ENCODE peak calls at places on chromosomes 7 and 10, in five cellular contexts. E, S, K, G and A are unnamed samples. For H3K4me1, the result is how much of the 10 kb centered on the place peaks cover.

GRCh38 chr7:158952776-158953175 is 96.4 kb downstream of the DYNC2I1 start:
- DNase-seq in G (no peak), S (no peak), E (no peak), K (no peak), A (no peak)

GRCh38 chr10:32983333-32983909 is 25.4 kb upstream of the ITGB1 start:
- DNase-seq in K (no peak), G (no peak), S (no peak), E (peak), A (no peak)

GRCh38 chr7:12322287-12322902 is 81.3 kb downstream of the VWDE start:
- DNase-seq in E (no peak), K (peak), S (no peak), G (no peak), A (no peak)

GRCh38 chr10:30863516-30864210 is 168.0 kb downstream of the ZNF438 start:
- DNase-seq in E (no peak), K (no peak), S (no peak), G (no peak), A (no peak)

GRCh38 chr10:34959786-34960185 is 130.4 kb downstream of the CUL2 start:
- DNase-seq in G (peak), S (no peak), E (no peak), K (no peak), A (no peak)

GRCh38 chr7:137628211-137628610 is 218.6 kb downstream of the DGKI start:
- DNase-seq in E (no peak), K (no peak), G (no peak), S (no peak), A (no peak)

GRCh38 chr10:3773465-3774017 is 11.5 kb downstream of the KLF6 start:
- DNase-seq in E (no peak), S (no peak), G (no peak), K (no peak), A (no peak)

GRCh38 chr7:69349291-69349690 is 249.0 kb upstream of the AUTS2 start:
- DNase-seq in K (no peak), S (no peak), G (no peak), E (no peak), A (no peak)

GRCh38 chr7:5349437-5350173 is 66.9 kb downstream of the SLC29A4 start:
- DNase-seq in E (no peak), G (no peak), S (no peak), K (no peak), A (no peak)

GRCh38 chr10:74104480-74104879 is 46.1 kb downstream of the AP3M1 start:
- DNase-seq in E (no peak), K (no peak), S (no peak), G (no peak), A (no peak)

DNA sequence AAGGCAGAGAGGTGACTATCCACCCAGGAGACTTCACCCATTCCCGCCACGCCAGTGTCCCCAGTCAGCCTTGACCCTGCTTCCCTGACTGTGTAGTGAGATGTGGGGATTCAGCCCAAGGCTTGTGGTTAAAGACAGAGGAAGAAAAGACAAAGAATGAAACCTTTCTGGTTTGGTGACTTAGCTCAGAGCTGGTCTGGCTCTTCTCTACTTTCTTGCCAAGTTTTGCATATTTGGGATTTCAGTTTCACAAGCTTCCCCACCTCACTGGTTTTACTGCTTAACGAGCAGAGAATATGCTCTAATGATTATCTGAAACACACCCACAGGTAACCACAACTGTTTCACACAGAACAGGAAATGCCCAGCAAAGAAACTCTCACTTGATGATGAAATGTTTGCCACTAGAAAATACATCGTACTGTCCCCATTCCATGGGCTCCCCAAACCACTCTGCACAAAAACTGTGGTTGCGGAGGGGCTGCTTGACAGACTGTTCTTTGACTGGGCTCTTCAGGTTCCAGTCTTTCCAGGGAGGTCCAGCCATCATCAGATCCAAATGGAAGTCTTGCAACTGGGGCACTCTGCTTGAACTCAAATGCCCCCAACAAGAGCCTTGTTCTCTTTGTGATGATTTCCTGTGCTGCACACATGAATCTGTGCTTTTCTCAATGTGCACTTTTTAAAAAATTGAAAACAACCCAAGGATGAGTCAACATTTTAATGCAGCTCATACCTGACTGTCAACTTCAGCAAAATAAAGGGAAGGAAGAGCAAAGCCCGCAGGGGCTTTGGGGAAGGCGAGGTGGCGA is 95.5 kb downstream of the CTBP2 start:
- DNase-seq in E (no peak), S (peak), G (no peak), K (no peak), A (no peak)
- H3K4me1 ChIP-seq in E (under half), S (half or more), G (half or more), K (under half), A (half or more)

DNA sequence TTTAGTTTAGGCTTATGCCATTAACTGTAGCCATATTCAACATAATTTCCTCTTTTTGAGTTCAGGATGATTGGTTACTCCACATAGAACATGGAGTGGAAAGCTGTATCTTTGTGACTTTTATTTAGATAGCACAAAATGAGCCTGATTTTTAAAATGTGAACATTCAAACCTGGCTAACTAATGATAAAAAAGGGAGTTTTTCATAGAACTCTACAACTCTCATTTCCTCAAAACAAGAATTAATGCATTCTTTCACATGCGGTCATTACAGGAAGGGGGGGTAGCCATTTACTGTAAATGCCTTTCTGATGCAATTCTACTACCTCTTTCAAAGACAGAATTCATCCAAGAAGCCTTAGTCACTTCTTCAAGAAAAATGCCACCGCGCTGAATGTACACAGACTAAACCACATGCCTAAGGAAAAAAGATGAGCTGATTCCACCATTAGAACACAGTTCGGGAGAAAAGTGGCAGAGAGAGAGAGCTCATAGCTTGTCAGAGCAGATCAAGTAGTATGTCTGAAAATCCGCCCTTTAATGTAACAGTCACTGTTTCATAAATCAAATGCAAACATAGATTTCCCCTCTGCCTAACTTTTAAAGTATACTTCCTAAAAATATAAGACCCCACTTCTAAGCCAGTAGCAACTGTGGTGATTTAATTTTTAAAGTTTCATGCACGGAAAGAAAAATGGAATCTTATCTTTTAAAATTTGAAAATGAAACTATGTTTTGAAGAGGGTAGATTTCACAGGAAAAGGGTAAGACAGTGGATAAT is 226.4 kb upstream of the KLF14 start:
- DNase-seq in S (peak), G (no peak), K (peak), E (no peak), A (no peak)
- H3K4me3 ChIP-seq in S (peak), G (peak), K (peak), E (no peak), A (no peak)

DNA sequence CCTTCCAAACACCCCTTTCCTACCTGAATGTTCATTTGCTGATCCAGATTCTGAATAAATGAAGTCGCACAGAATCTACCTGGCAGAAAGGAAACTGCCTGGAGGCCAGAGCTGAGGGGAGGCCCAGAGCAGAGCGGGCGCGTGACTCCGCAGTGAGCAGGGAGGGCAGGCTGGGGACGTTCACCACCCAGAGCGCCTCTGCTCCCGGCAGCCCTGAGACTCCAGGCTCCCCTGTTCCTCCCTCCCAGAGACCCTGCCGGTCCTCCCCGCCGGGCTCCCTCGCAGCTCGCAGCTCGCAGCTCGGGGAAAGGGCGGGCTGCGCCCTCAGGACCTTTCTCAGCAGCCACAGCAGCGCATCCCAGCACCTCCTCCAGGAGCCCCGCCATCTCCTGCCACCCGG is 176.7 kb upstream of the ZNF32 start:
- DNase-seq in K (no peak), S (no peak), G (no peak), E (no peak), A (no peak)
- H3K4me1 ChIP-seq in K (under half), S (under half), G (under half), E (under half), A (under half)

GRCh38 chr7:22354462-22354861 is 2.5 kb downstream of the RAPGEF5 start:
- DNase-seq in K (no peak), S (no peak), G (no peak), E (no peak), A (no peak)

GRCh38 chr7:22357311-22358175 is 589 bp upstream of the RAPGEF5 start:
- DNase-seq in K (peak), S (no peak), G (no peak), E (no peak), A (no peak)

GRCh38 chr7:22356010-22356854 is 722 bp downstream of the RAPGEF5 start:
- DNase-seq in S (peak), G (peak), K (no peak), E (no peak), A (no peak)

GRCh38 chr7:22356855-22357310 is at the start of gene RAPGEF5:
- DNase-seq in K (no peak), G (peak), E (no peak), S (peak), A (no peak)

DNA sequence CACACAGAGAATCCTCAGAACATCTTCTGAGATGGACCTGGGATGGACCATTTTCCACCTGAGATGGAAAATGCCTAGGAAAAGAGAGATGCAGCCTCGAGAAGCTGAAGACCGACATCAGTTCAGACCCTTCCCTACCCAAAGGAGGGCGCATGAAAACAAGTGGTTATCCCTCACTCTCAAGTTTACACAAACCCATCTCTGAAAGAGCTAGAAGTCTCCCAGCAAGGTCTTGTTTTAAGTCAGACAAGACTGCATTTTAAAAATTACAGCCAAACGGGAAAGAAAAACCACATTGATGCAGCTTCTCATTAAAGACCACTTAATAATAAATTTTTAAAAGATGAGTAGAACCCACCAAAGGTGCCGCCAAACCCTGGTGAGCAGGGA is 1.3 kb downstream of the RAPGEF5 start:
- DNase-seq in G (no peak), K (no peak), E (no peak), S (no peak), A (no peak)
- H3K4me3 ChIP-seq in G (peak), K (no peak), E (no peak), S (peak), A (no peak)

GRCh38 chr7:72492446-72492845 is 80.3 kb upstream of the CALN1 start:
- DNase-seq in G (no peak), S (no peak), E (no peak), K (no peak), A (no peak)
- H3K4me1 ChIP-seq in G (under half), S (under half), E (under half), K (under half), A (under half)

DNA sequence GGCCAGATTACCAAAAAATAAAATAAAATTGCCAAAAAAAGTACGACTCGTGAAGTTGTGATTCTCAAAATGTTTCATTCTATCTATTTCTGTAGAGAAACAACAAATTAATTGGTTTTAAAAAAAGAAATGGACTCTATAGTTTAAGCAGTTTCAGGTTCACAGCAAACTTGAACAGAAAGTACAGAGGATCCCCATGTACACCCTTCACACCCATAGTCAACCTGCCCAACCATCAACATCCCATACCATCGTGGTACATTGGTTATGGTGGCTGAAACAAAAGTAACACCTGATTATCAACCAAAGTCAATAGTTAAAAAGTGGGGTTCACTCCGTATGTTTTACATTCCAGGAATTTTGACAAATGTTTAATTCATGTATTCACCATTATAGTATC is 496.1 kb downstream of the ANKRD7 start:
- DNase-seq in G (no peak), S (no peak), K (no peak), E (no peak), A (no peak)
- H3K4me3 ChIP-seq in G (no peak), S (no peak), K (no peak), E (no peak), A (no peak)

GRCh38 chr7:18772567-18772965 is 277.0 kb downstream of the HDAC9 start:
- DNase-seq in S (no peak), K (no peak), E (no peak), G (no peak), A (no peak)
- H3K4me1 ChIP-seq in S (under half), K (under half), E (under half), G (under half), A (under half)